ENCODE peak calls at places on chromosomes 2 and 18, in ten cellular contexts. L is HCT116, Y is neural progenitor cell, N is colonic mucosa, P is astrocyte, J is fibroblast of lung, X is mesendoderm, H is IMR-90, A is PC-3, M is neuronal stem cell. V is an unnamed sample. For H3K4me1 and H3K36me3, the result is how much of the 10 kb centered on the place peaks cover.

GRCh38 chr2:9313443-9313842 is 106.8 kb downstream of the ASAP2 start:
- DNase-seq in P (peak), H (peak), M (no peak), Y (no peak), N (no peak), X (no peak), L (peak), A (no peak), J (peak), V (no peak)

GRCh38 chr2:50347355-50348044 is 684.4 kb downstream of the NRXN1 start:
- DNase-seq in J (peak), L (no peak), X (peak), P (no peak), A (no peak), N (no peak), M (peak), Y (peak), H (no peak), V (peak)

GRCh38 chr2:38835990-38836389 is 39.7 kb downstream of the DHX57 start:
- DNase-seq in J (no peak), Y (no peak), P (no peak), N (no peak), H (no peak), A (no peak), L (no peak), M (no peak), X (no peak), V (no peak)

GRCh38 chr18:10841203-10841602 is 308.2 kb downstream of the PIEZO2 start:
- DNase-seq in N (no peak), M (no peak), Y (no peak), P (no peak), J (no peak), L (no peak), H (no peak), X (no peak), A (no peak), V (no peak)

GRCh38 chr2:227865281-227865680 is 6.2 kb upstream of the DAW1 start:
- DNase-seq in J (no peak), P (no peak), X (no peak), Y (no peak), N (no peak), A (no peak), M (no peak), H (no peak), L (no peak), V (no peak)

GRCh38 chr18:75255113-75255512 is 44.5 kb downstream of the TSHZ1 start:
- DNase-seq in H (no peak), X (peak), Y (no peak), J (no peak), N (no peak), L (no peak), P (no peak), A (no peak), M (no peak), V (no peak)

GRCh38 chr2:109346601-109347228 is 217.7 kb downstream of the SH3RF3 start:
- DNase-seq in P (no peak), A (no peak), Y (no peak), X (no peak), M (no peak), J (no peak), N (no peak), H (no peak), L (no peak), V (no peak)

GRCh38 chr2:234564719-234565118 is 67.8 kb upstream of the ARL4C start:
- DNase-seq in X (no peak), P (no peak), H (peak), A (peak), N (no peak), J (peak), L (no peak), Y (no peak), M (no peak), V (no peak)

GRCh38 chr2:64260817-64261216 is 116.6 kb upstream of the PELI1 start:
- DNase-seq in M (no peak), N (peak), P (no peak), H (no peak), Y (peak), J (no peak), A (no peak), X (no peak), L (no peak), V (peak)

GRCh38 chr2:66109419-66109818 is 325.5 kb upstream of the MEIS1 start:
- DNase-seq in Y (no peak), A (no peak), N (peak), P (no peak), X (no peak), L (no peak), J (no peak), M (no peak), H (no peak), V (no peak)

GRCh38 chr2:44638649-44639048 is 276.9 kb downstream of the CAMKMT start:
- DNase-seq in N (no peak), H (no peak), J (no peak), Y (peak), L (no peak), A (no peak), X (no peak), P (no peak), M (no peak), V (peak)

GRCh38 chr2:85935746-85936208 is 47.0 kb upstream of the ST3GAL5 start:
- DNase-seq in X (peak), H (peak), P (peak), N (no peak), J (peak), Y (peak), A (peak), L (peak), M (peak), V (peak)

GRCh38 chr18:2642771-2643170 is 12.8 kb upstream of the SMCHD1 start:
- DNase-seq in M (no peak), L (no peak), X (no peak), Y (no peak), J (peak), N (no peak), P (peak), H (no peak), A (no peak), V (no peak)

GRCh38 chr18:2644535-2644934 is 11.0 kb upstream of the SMCHD1 start:
- DNase-seq in J (no peak), A (no peak), L (no peak), N (no peak), M (no peak), H (no peak), Y (no peak), X (no peak), P (no peak), V (no peak)

DNA sequence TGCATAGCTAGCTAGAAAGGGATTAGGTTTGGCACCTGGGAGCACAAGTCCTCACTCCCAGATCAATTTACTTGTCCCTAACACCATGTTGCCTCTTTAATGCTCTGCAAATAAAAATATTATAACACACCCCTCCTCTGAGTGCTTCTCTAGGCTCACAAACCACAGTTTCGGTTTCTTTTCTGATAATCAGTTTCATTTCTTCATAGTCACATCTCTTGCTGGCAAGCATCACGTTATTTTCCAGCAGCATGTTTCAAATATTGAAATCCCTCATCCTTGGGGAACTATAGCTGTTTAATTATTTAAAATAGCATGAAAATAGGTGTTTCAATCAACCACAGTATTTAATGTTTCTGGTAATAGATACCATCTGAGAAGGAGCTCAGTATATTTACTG is 13.9 kb upstream of the SMCHD1 start:
- DNase-seq in J (no peak), M (no peak), H (peak), L (no peak), Y (no peak), A (no peak), N (no peak), X (no peak), P (no peak), V (no peak)
- H3K4me1 ChIP-seq in J (under half), M (under half), H (under half), L (under half), Y (under half), A (under half), N (under half), X (under half), P (under half), V (under half)

DNA sequence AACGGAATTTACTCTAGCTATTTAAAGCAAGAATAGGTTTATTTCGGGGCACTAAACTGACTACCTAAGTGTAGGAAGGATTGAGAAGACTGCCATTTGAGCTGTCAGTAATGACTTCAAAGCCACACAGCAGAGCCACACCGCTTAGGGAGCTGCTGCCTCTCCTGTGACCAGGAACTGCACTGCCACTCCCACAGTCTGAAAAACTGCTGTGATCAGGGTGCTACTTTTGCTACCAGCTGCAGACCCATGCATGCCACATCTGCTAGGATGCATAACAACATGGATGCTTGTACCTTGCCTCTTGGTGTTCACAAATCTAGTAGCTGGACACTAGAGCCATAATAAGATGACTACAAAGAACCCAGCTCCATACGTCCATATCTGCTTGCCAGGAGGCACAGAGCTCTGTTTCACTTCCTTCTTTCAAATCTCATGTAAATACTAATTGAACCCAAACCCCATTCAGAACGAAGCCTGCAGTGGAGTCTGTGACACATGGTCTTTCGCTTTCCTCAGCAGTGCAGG is 2.2 kb downstream of the DSG2 start:
- DNase-seq in M (no peak), X (no peak), J (no peak), N (peak), L (no peak), P (no peak), H (no peak), Y (no peak), A (no peak), V (no peak)
- H3K9ac ChIP-seq in M (no peak), X (peak), J (no peak), N (no peak), L (no peak), P (no peak), H (no peak), Y (no peak), A (no peak), V (no peak)

GRCh38 chr2:47808614-47809013 is 25.7 kb downstream of the MSH6 start:
- DNase-seq in X (no peak), Y (no peak), M (no peak), A (no peak), P (no peak), L (no peak), N (no peak), J (no peak), H (no peak), V (no peak)
- H3K36me3 ChIP-seq in X (under half), Y (under half), M (half or more), A (half or more), P (half or more), L (half or more), N (under half), J (under half), H (under half), V (half or more)

GRCh38 chr2:177241771-177242135 is 22.8 kb downstream of the NFE2L2 start:
- DNase-seq in L (no peak), Y (no peak), H (no peak), M (no peak), P (peak), J (peak), A (no peak), N (no peak), X (no peak), V (no peak)
- H3K4me1 ChIP-seq in L (half or more), Y (under half), H (under half), M (under half), P (half or more), J (under half), A (half or more), N (under half), X (under half), V (under half)

V was measured in endodermal cell.